ENCODE peak calls at places on chromosomes 7 and 10, in five cellular contexts. One of them, this sample, is unnamed.

GRCh38 chr10:79017882-79018550 is 50.8 kb upstream of the ZMIZ1 start:
- DNase-seq in IMR-90: no peak
- DNase-seq in thoracic aorta: no peak
- DNase-seq in OCI-LY7: no peak
- DNase-seq in neural progenitor cell: no peak
- DNase-seq in this sample: no peak

GRCh38 chr7:36284470-36284869 is 105.2 kb upstream of the ANLN start:
- DNase-seq in thoracic aorta: no peak
- DNase-seq in neural progenitor cell: peak; percentile 53
- DNase-seq in IMR-90: no peak
- DNase-seq in OCI-LY7: peak; percentile 18
- DNase-seq in this sample: no peak

GRCh38 chr10:104406715-104407517 is 53.3 kb downstream of the CFAP58 start:
- DNase-seq in IMR-90: peak; percentile 50
- DNase-seq in OCI-LY7: peak; percentile 25
- DNase-seq in thoracic aorta: no peak
- DNase-seq in neural progenitor cell: peak; percentile 62
- DNase-seq in this sample: peak; percentile 9

GRCh38 chr10:85510682-85511081 is 855.9 kb downstream of the GRID1 start:
- DNase-seq in neural progenitor cell: peak; percentile 24
- DNase-seq in OCI-LY7: no peak
- DNase-seq in thoracic aorta: no peak
- DNase-seq in IMR-90: no peak
- DNase-seq in this sample: peak; percentile 9

GRCh38 chr7:90455163-90456030 is 14.0 kb upstream of the PTTG1IP2 start:
- DNase-seq in thoracic aorta: no peak
- DNase-seq in IMR-90: peak; percentile 57
- DNase-seq in neural progenitor cell: peak; percentile 50
- DNase-seq in OCI-LY7: peak; percentile 33
- DNase-seq in this sample: peak; percentile 42

GRCh38 chr10:75530337-75530736 is 98.9 kb downstream of the LRMDA start:
- DNase-seq in thoracic aorta: peak; percentile 36
- DNase-seq in neural progenitor cell: no peak
- DNase-seq in IMR-90: no peak
- DNase-seq in OCI-LY7: no peak
- DNase-seq in this sample: no peak

GRCh38 chr7:69115788-69116187 is 482.5 kb upstream of the AUTS2 start:
- DNase-seq in neural progenitor cell: peak; percentile 36
- DNase-seq in IMR-90: no peak
- DNase-seq in thoracic aorta: no peak
- DNase-seq in OCI-LY7: no peak
- DNase-seq in this sample: no peak

GRCh38 chr7:1638113-1638726 is 31.9 kb upstream of the ELFN1 start:
- DNase-seq in OCI-LY7: no peak
- DNase-seq in thoracic aorta: no peak
- DNase-seq in neural progenitor cell: peak; percentile 74
- DNase-seq in IMR-90: no peak
- DNase-seq in this sample: no peak

GRCh38 chr7:129480674-129481363 is 21.5 kb upstream of the SMKR1 start:
- DNase-seq in neural progenitor cell: no peak
- DNase-seq in thoracic aorta: no peak
- DNase-seq in OCI-LY7: no peak
- DNase-seq in IMR-90: peak; percentile 82
- DNase-seq in this sample: no peak

GRCh38 chr10:21532694-21533576 is 1.1 kb upstream of the MLLT10 start:
- DNase-seq in OCI-LY7: no peak
- DNase-seq in thoracic aorta: no peak
- DNase-seq in neural progenitor cell: peak; percentile 3
- DNase-seq in IMR-90: no peak
- DNase-seq in this sample: no peak

GRCh38 chr10:21535494-21535818 is 1.4 kb downstream of the MLLT10 start:
- DNase-seq in OCI-LY7: no peak
- DNase-seq in neural progenitor cell: no peak
- DNase-seq in IMR-90: no peak
- DNase-seq in thoracic aorta: no peak
- DNase-seq in this sample: no peak

GRCh38 chr10:21534611-21535493 is 820 bp downstream of the MLLT10 start:
- DNase-seq in neural progenitor cell: peak; percentile 87
- DNase-seq in IMR-90: peak; percentile 45
- DNase-seq in thoracic aorta: no peak
- DNase-seq in OCI-LY7: peak; percentile 61
- DNase-seq in this sample: peak; percentile 72

GRCh38 chr10:21531164-21531563 is 2.9 kb upstream of the MLLT10 start:
- DNase-seq in thoracic aorta: no peak
- DNase-seq in OCI-LY7: no peak
- DNase-seq in neural progenitor cell: no peak
- DNase-seq in IMR-90: peak; percentile 59
- DNase-seq in this sample: no peak

DNA sequence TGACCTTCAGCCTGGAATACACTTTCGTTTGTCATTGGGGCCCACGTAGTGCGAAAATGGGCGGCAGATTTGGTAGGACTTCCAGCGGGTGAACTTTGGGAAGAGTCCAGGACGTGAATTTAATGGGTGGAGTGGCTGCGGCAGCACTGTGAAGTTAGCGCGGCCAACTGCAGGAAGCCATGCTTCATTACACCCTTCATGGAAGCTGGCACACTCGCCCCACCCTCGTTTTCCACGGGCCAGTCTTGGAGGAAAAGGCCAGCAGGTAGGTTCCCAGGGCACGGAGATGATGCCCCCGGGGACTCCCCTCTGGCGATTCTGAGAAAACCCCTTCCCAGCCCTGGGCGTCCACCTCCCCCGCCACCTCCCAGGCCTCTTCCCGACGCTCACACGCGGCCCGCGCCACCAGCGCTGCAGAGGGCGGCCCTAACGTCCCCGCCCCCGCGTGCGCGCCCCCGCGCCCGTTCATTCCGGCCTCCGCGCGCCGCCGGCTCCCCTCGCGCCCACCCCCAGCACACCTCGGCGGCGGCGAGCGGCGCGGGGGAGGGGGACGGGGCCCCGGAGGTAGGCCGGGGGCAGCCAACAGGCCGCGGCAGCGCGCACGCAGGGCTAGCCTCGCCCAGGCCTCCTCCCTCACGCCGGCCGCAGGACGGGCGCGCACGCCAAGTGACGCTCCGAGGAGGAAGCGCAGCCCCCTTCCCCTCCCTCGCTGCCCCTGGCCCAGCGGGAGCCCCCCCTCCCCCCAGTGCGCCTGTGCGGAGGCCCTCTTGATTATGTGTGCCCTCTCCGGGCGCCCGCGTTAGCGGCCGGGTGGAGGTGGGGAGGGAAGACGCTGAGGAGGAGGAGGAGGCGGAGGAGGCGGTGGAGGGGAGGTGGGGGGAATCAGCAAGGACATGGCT is at the start of gene MLLT10:
- DNase-seq in IMR-90: peak; percentile 94
- DNase-seq in neural progenitor cell: peak; percentile 99
- DNase-seq in OCI-LY7: peak; percentile 98
- DNase-seq in thoracic aorta: peak; percentile 66
- DNase-seq in this sample: peak; percentile 97
- TF ChIP-seq CTCF in IMR-90: peak; percentile 28
- TF ChIP-seq CTCF in neural progenitor cell: peak; percentile 18
- TF ChIP-seq CTCF in OCI-LY7: no peak
- TF ChIP-seq CTCF in thoracic aorta: peak; percentile 67
- TF ChIP-seq CTCF in this sample: peak; percentile 44

DNA sequence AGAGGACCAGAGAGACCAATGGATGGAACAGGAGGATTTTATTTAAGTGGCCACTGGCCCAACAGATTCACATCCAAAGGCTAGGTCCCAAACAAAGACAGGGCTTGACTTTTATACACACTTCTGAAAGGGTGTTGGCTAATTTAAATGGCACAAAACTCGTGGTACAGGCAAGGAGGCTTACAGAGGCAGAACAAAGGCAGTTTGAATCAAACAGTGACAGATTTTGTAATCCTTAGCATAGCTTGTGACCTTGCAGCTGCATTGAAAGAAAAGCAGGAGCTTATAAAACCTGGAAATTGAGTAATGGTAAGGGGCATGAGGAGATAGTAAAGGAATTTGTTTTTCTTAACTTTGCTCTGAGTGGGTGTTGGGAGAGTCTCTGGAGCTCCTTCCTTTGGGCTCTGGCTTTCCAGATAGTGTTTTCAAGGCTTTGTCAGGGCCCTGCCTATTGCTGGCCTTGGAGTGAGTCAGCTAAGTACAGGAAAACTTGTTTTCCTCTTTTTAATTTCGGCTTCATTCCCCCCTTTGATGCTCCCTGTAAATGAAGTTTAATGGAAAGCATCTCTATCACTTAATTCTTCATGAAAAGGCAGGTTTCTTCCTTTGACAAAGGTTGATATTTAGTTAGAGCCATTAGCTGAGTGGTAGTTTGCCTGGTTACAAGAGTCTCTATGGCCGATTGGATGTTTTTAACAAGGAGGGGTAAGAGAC is 96.9 kb downstream of the TRIM24 start:
- DNase-seq in OCI-LY7: peak; percentile 11
- DNase-seq in IMR-90: no peak
- DNase-seq in neural progenitor cell: no peak
- DNase-seq in thoracic aorta: no peak
- DNase-seq in this sample: no peak
- H3K9me3 ChIP-seq in OCI-LY7: peaks cover 31% of the 10 kb centered on the region
- H3K9me3 ChIP-seq in IMR-90: peaks cover 26% of the 10 kb centered on the region
- H3K9me3 ChIP-seq in neural progenitor cell: peaks cover 18% of the 10 kb centered on the region
- H3K9me3 ChIP-seq in thoracic aorta: peaks cover 40% of the 10 kb centered on the region
- H3K9me3 ChIP-seq in this sample: peaks cover 54% of the 10 kb centered on the region

DNA sequence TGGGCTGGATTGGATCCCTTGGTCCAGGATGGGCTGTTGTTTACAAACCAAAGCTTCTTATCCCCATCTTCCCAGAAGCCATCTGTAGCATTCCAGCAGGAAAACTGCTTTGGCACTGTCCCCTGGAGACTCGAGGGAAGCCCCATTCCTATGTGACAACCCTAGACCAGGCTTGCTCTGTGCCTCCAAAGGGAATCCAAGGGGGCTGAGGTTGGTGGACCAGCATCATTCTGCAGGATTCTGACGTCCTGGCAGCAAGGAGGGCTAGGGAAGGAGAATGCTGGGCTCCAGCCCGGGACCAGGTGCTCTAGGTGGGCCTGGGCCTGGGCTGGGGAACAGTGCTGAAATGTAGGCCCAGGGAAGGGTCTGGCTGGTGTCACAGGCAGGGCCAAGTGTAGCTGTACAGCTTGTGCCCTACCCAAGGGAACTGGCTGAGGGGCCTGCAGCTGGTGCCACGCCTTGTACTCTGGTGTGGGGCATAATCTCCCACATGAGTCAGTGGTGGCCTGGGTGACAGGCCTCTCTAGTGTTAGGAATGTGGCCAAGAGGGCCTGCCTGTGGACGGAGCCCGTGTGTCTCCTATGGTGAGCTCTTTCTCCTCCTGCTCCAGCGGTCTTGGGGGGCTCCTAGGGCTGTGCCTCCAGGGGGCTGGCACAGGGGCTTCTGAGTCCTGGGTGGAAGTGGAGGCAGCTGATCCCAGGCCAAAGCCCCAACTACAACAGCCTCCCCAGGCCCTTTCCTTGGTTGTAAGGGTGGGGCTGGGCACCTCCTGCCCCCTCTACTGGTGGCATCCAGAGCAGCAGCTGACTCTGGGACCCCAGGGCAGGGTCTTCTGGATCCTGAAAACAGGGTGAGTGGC is 25.2 kb downstream of the TRIM8 start:
- DNase-seq in neural progenitor cell: peak; percentile 48
- DNase-seq in IMR-90: peak; percentile 43
- DNase-seq in OCI-LY7: peak; percentile 35
- DNase-seq in thoracic aorta: peak; percentile 34
- DNase-seq in this sample: peak; percentile 37
- TF ChIP-seq CTCF in neural progenitor cell: peak; percentile 60
- TF ChIP-seq CTCF in IMR-90: peak; percentile 14
- TF ChIP-seq CTCF in OCI-LY7: peak; percentile 76
- TF ChIP-seq CTCF in thoracic aorta: peak; percentile 48
- TF ChIP-seq CTCF in this sample: peak; percentile 56

GRCh38 chr10:31952066-31952465 is 23.4 kb upstream of the ARHGAP12 start:
- DNase-seq in neural progenitor cell: no peak
- DNase-seq in OCI-LY7: no peak
- DNase-seq in thoracic aorta: no peak
- DNase-seq in IMR-90: no peak
- DNase-seq in this sample: no peak
- H3K9me3 ChIP-seq in neural progenitor cell: no peaks in the 10 kb centered on the region
- H3K9me3 ChIP-seq in OCI-LY7: peaks cover 7% of the 10 kb centered on the region
- H3K9me3 ChIP-seq in thoracic aorta: no peaks in the 10 kb centered on the region
- H3K9me3 ChIP-seq in IMR-90: peaks cover 4% of the 10 kb centered on the region
- H3K9me3 ChIP-seq in this sample: peaks cover 19% of the 10 kb centered on the region

GRCh38 chr7:94904982-94905381 is 2.4 kb upstream of the PPP1R9A start:
- DNase-seq in IMR-90: no peak
- DNase-seq in thoracic aorta: no peak
- DNase-seq in OCI-LY7: no peak
- DNase-seq in neural progenitor cell: no peak
- DNase-seq in this sample: no peak
- TF ChIP-seq CTCF in IMR-90: no peak
- TF ChIP-seq CTCF in thoracic aorta: no peak
- TF ChIP-seq CTCF in OCI-LY7: no peak
- TF ChIP-seq CTCF in neural progenitor cell: no peak
- TF ChIP-seq CTCF in this sample: no peak

This sample was measured in Caco-2.